ENCODE peak calls at places on chromosome 11, in six cellular contexts. S, G, I, E, K and A are unnamed samples.

GRCh38 chr11:102267602-102268001 is 49.7 kb upstream of the BIRC3 start:
- DNase-seq in E (no peak), S (no peak), K (no peak), G (no peak), I (no peak), A (no peak)

GRCh38 chr11:78365381-78365792 is 52.2 kb downstream of the GAB2 start:
- DNase-seq in G (no peak), K (peak; percentile 94), E (no peak), S (no peak), I (no peak), A (no peak)

GRCh38 chr11:118098996-118099837 is 12.5 kb upstream of the SMIM35 start:
- DNase-seq in G (peak; percentile 24), E (no peak), S (no peak), K (peak; percentile 24), I (peak; percentile 89), A (no peak)

GRCh38 chr11:25981998-25982397 is 349.9 kb upstream of the ANO3 start:
- DNase-seq in K (peak; percentile 65), G (peak; percentile 1), S (no peak), I (peak; percentile 19), E (peak; percentile 9), A (peak; percentile 63)

GRCh38 chr11:3139481-3140290 is 25.4 kb downstream of the OSBPL5 start:
- DNase-seq in K (no peak), G (no peak), I (no peak), E (no peak), S (no peak), A (no peak)

GRCh38 chr11:94602430-94603372 is 35.5 kb downstream of the PIWIL4 start:
- DNase-seq in I (peak; percentile 76), G (no peak), K (no peak), S (no peak), E (peak; percentile 50), A (peak; percentile 18)

GRCh38 chr11:117179048-117179999 is 781 bp downstream of the SIDT2 start:
- DNase-seq in K (peak; percentile 34), S (peak; percentile 29), I (peak; percentile 42), E (peak; percentile 16), G (no peak), A (peak; percentile 42)

GRCh38 chr11:69001301-69002081 is 11.6 kb downstream of the MRGPRF start:
- DNase-seq in E (no peak), S (no peak), G (no peak), I (no peak), K (no peak), A (no peak)

GRCh38 chr11:7874061-7874460 is 57.0 kb downstream of the OR10A6 start:
- DNase-seq in G (no peak), I (no peak), E (no peak), K (no peak), S (no peak), A (no peak)

GRCh38 chr11:26931248-26931631 is 62.7 kb upstream of the FIBIN start:
- DNase-seq in I (no peak), E (no peak), S (no peak), G (no peak), K (no peak), A (peak; percentile 1)

GRCh38 chr11:12091957-12092558 is 18.3 kb upstream of the MICAL2 start:
- DNase-seq in G (peak; percentile 47), E (no peak), I (no peak), S (no peak), K (peak; percentile 30), A (peak; percentile 72)

GRCh38 chr11:121769191-121769590 is 316.4 kb upstream of the SORL1-AS1 start:
- DNase-seq in S (no peak), G (no peak), E (no peak), I (no peak), K (no peak), A (no peak)

GRCh38 chr11:28773606-28774005 is 665.4 kb downstream of the METTL15 start:
- DNase-seq in K (no peak), E (no peak), G (no peak), S (no peak), I (no peak), A (no peak)

GRCh38 chr11:86743223-86744118 is 56.9 kb upstream of the PRSS23 start:
- DNase-seq in I (peak; percentile 77), E (no peak), S (no peak), G (no peak), K (no peak), A (peak; percentile 10)

GRCh38 chr11:20661445-20661844 is 7.9 kb upstream of the NELL1 start:
- DNase-seq in S (no peak), I (no peak), E (no peak), G (no peak), K (no peak), A (no peak)

GRCh38 chr11:6628526-6628925 is 9.3 kb upstream of the TPP1 start:
- DNase-seq in G (no peak), S (no peak), K (no peak), I (no peak), E (no peak), A (no peak)

GRCh38 chr11:129636926-129637325 is 178.7 kb upstream of the TMEM45B start:
- DNase-seq in S (no peak), G (no peak), K (no peak), I (no peak), E (no peak), A (no peak)

GRCh38 chr11:55701429-55701828 is 39.4 kb downstream of the OR4C6 start:
- DNase-seq in E (no peak), I (no peak), G (no peak), S (no peak), K (no peak), A (no peak)

GRCh38 chr11:21811572-21811971 is 381.3 kb upstream of the ANO5 start:
- DNase-seq in E (no peak), I (no peak), G (no peak), K (peak; percentile 62), S (no peak), A (no peak)

GRCh38 chr11:67303989-67304411 is 670 bp downstream of the SSH3 start:
- DNase-seq in E (peak; percentile 37), I (no peak), S (no peak), K (no peak), G (no peak), A (no peak)

GRCh38 chr11:23313001-23313400 is 452.7 kb upstream of the CCDC179 start:
- DNase-seq in K (no peak), E (no peak), I (no peak), S (no peak), G (no peak), A (no peak)

GRCh38 chr11:45436966-45437365 is 150.8 kb upstream of the SYT13 start:
- DNase-seq in I (no peak), G (no peak), K (no peak), S (no peak), E (no peak), A (peak; percentile 69)

GRCh38 chr11:62556102-62556871 is 9.7 kb upstream of the AHNAK start:
- DNase-seq in S (peak; percentile 87), E (peak; percentile 45), K (peak; percentile 85), G (no peak), I (peak; percentile 80), A (peak; percentile 93)

GRCh38 chr11:113134605-113135004 is 173.4 kb downstream of the NCAM1 start:
- DNase-seq in K (no peak), E (no peak), I (no peak), G (no peak), S (no peak), A (no peak)

GRCh38 chr11:128021304-128022006 is 565.9 kb downstream of the ETS1 start:
- DNase-seq in E (no peak), S (no peak), K (peak; percentile 71), I (peak; percentile 26), G (no peak), A (no peak)

GRCh38 chr11:80466570-80466969 is 1025.7 kb upstream of the TENM4 start:
- DNase-seq in G (no peak), S (no peak), I (no peak), E (no peak), K (no peak), A (no peak)

GRCh38 chr11:105456950-105457349 is 152.9 kb upstream of the GRIA4 start:
- DNase-seq in I (no peak), K (peak; percentile 8), S (no peak), G (no peak), E (no peak), A (no peak)

GRCh38 chr11:32231909-32232493 is 141.1 kb downstream of the RCN1 start:
- DNase-seq in G (peak; percentile 65), I (peak; percentile 39), E (peak; percentile 11), K (peak; percentile 70), S (no peak), A (peak; percentile 23)

GRCh38 chr11:11813288-11813962 is 28.3 kb upstream of the USP47 start:
- DNase-seq in E (no peak), G (no peak), S (no peak), I (no peak), K (no peak), A (no peak)

GRCh38 chr11:30147293-30147692 is 83.5 kb upstream of the FSHB start:
- DNase-seq in I (no peak), E (no peak), S (no peak), K (no peak), G (no peak), A (no peak)

GRCh38 chr11:66510990-66511339 is 530 bp downstream of the BBS1 start:
- DNase-seq in E (no peak), I (no peak), S (no peak), K (peak; percentile 12), G (no peak), A (no peak)

GRCh38 chr11:34356918-34357645 is 728 bp downstream of the ABTB2 start:
- DNase-seq in E (peak; percentile 26), I (peak; percentile 58), G (no peak), K (peak; percentile 73), S (peak; percentile 31), A (peak; percentile 3)

GRCh38 chr11:27464155-27464759 is 8.3 kb downstream of the LGR4 start:
- DNase-seq in I (no peak), K (no peak), S (no peak), G (no peak), E (no peak), A (no peak)

GRCh38 chr11:67996622-67997459 is 7.1 kb downstream of the UNC93B1 start:
- DNase-seq in G (no peak), K (peak; percentile 86), S (no peak), E (peak; percentile 66), I (no peak), A (peak; percentile 67)

GRCh38 chr11:92978226-92979111 is 9.0 kb downstream of the MTNR1B start:
- DNase-seq in G (peak; percentile 75), I (peak; percentile 36), E (peak; percentile 85), K (no peak), S (no peak), A (no peak)

GRCh38 chr11:61754534-61755482 is 2.4 kb downstream of the MYRF start:
- DNase-seq in G (no peak), I (no peak), E (no peak), S (no peak), K (peak; percentile 51), A (no peak)